ENCODE peak calls at places on chromosomes 6 and 20, in five cellular contexts. Q, M, F, G and R are unnamed samples.

GRCh38 chr6:108771421-108771820 is 76.8 kb upstream of the ARMC2 start:
- DNase-seq in G (no peak), Q (no peak), M (no peak), F (no peak), R (no peak)

GRCh38 chr20:24693466-24694156 is 224.2 kb downstream of the SYNDIG1 start:
- DNase-seq in Q (no peak), F (peak; percentile 20), M (no peak), G (no peak), R (peak; percentile 28)

GRCh38 chr6:16559091-16559490 is 202.2 kb downstream of the ATXN1 start:
- DNase-seq in Q (no peak), F (no peak), M (no peak), G (no peak), R (no peak)

GRCh38 chr6:51843470-51844390 is 243.7 kb downstream of the PKHD1 start:
- DNase-seq in F (no peak), Q (no peak), M (no peak), G (no peak), R (no peak)

GRCh38 chr6:29709178-29709576 is 14.1 kb upstream of the HLA-F start:
- DNase-seq in F (no peak), M (no peak), G (no peak), Q (no peak), R (no peak)

GRCh38 chr6:151063339-151063738 is 176.4 kb upstream of the AKAP12 start:
- DNase-seq in Q (peak; percentile 39), F (no peak), G (peak; percentile 44), M (no peak), R (no peak)

GRCh38 chr20:37759761-37760209 is 66.0 kb downstream of the CTNNBL1 start:
- DNase-seq in F (no peak), Q (no peak), M (no peak), G (no peak), R (no peak)

GRCh38 chr6:30684386-30685156 is 1.9 kb downstream of the PPP1R18 start:
- DNase-seq in M (no peak), F (peak; percentile 90), G (peak; percentile 44), Q (peak; percentile 44), R (no peak)

GRCh38 chr6:139306582-139306981 is 14.8 kb upstream of the TXLNB start:
- DNase-seq in M (no peak), F (no peak), Q (no peak), G (no peak), R (no peak)

GRCh38 chr6:154942770-154943169 is 52.3 kb upstream of the TIAM2 start:
- DNase-seq in F (no peak), M (no peak), Q (no peak), G (no peak), R (no peak)

GRCh38 chr20:53570446-53571276 is 23.0 kb downstream of the ZNF217 start:
- DNase-seq in Q (no peak), M (no peak), G (no peak), F (no peak), R (no peak)

GRCh38 chr20:48098866-48099265 is 313.6 kb upstream of the SULF2 start:
- DNase-seq in F (no peak), M (no peak), G (peak; percentile 7), Q (peak; percentile 9), R (no peak)

GRCh38 chr6:157723376-157723775 is 99.7 kb upstream of the SNX9 start:
- DNase-seq in M (no peak), F (no peak), G (no peak), Q (no peak), R (no peak)

GRCh38 chr20:32040142-32040953 is 11.7 kb upstream of the HCK start:
- DNase-seq in G (no peak), M (no peak), F (no peak), Q (peak; percentile 87), R (peak; percentile 45)

GRCh38 chr6:140303218-140303949 is 928.9 kb upstream of the CITED2 start:
- DNase-seq in F (no peak), M (no peak), G (no peak), Q (peak; percentile 13), R (no peak)

GRCh38 chr6:134774244-134774643 is 175.7 kb downstream of the ALDH8A1 start:
- DNase-seq in M (no peak), G (peak; percentile 78), F (no peak), Q (peak; percentile 49), R (no peak)

GRCh38 chr6:142275146-142276006 is 26.4 kb upstream of the ADGRG6 start:
- DNase-seq in Q (peak; percentile 53), F (no peak), M (no peak), G (peak; percentile 71), R (no peak)

GRCh38 chr20:61942526-61942925 is 123.2 kb downstream of the TAF4 start:
- DNase-seq in Q (no peak), G (no peak), M (no peak), F (peak; percentile 46), R (no peak)

GRCh38 chr6:38567436-38567835 is 72.3 kb downstream of the BTBD9 start:
- DNase-seq in M (no peak), F (peak; percentile 80), G (peak; percentile 66), Q (peak; percentile 78), R (peak; percentile 78)

GRCh38 chr6:138541793-138542481 is 42.6 kb upstream of the NHSL1 start:
- DNase-seq in Q (no peak), G (no peak), M (no peak), F (no peak), R (no peak)

GRCh38 chr6:134175532-134176282 is 123.3 kb upstream of the SLC2A12 start:
- DNase-seq in M (peak; percentile 58), Q (peak; percentile 71), G (peak; percentile 87), F (peak; percentile 90), R (peak; percentile 72)

GRCh38 chr6:20873425-20874190 is 339.4 kb downstream of the CDKAL1 start:
- DNase-seq in M (no peak), G (no peak), Q (peak; percentile 41), F (no peak), R (no peak)

GRCh38 chr6:152089992-152090391 is 282.5 kb downstream of the ESR1 start:
- DNase-seq in F (no peak), G (peak; percentile 63), M (no peak), Q (peak; percentile 73), R (peak; percentile 42)

GRCh38 chr6:157823001-157823522 is at the start of gene SNX9:
- DNase-seq in F (peak; percentile 87), Q (peak; percentile 79), G (peak; percentile 39), M (peak; percentile 62), R (peak; percentile 83)

GRCh38 chr6:144219056-144219685 is 66.0 kb upstream of the UTRN start:
- DNase-seq in G (peak; percentile 31), F (no peak), Q (peak; percentile 62), M (no peak), R (no peak)

GRCh38 chr6:90350689-90351554 is 54.3 kb upstream of the BACH2 start:
- DNase-seq in M (no peak), G (peak; percentile 28), Q (no peak), F (no peak), R (no peak)

GRCh38 chr6:1547785-1548184 is 61.9 kb upstream of the FOXC1 start:
- DNase-seq in M (no peak), F (no peak), Q (no peak), G (no peak), R (no peak)

GRCh38 chr6:152959333-152959732 is 23.5 kb downstream of the FBXO5 start:
- DNase-seq in F (no peak), Q (no peak), M (no peak), G (no peak), R (no peak)

GRCh38 chr6:157272866-157273755 is 50.2 kb downstream of the TMEM242 start:
- DNase-seq in Q (no peak), M (no peak), G (no peak), F (peak; percentile 56), R (no peak)